ENCODE peak calls at places on chromosomes 16 and 17, in six cellular contexts. V is neural progenitor cell, W is H1, P is mesendoderm, I is endothelial cell of umbilical vein, N is HCT116. F is an unnamed sample.

GRCh38 chr17:4771519-4772234 is at the start of gene TM4SF5:
- DNase-seq in V (no peak), W (no peak), P (no peak), I (no peak), N (no peak), F (peak; percentile 41)

GRCh38 chr16:77169650-77170236 is 21.2 kb upstream of the MON1B start:
- DNase-seq in V (peak; percentile 78), W (peak; percentile 17), P (peak; percentile 68), I (peak; percentile 36), N (peak; percentile 42), F (peak; percentile 47)

GRCh38 chr16:73527191-73527590 is 479.3 kb upstream of the ZFHX3 start:
- DNase-seq in V (no peak), W (no peak), P (no peak), I (no peak), N (no peak), F (no peak)

GRCh38 chr17:74531231-74531761 is at the start of gene CD300LB:
- DNase-seq in V (no peak), W (no peak), P (no peak), I (no peak), N (no peak), F (peak; percentile 2)

GRCh38 chr16:31271621-31272190 is 11.9 kb downstream of the ITGAM start:
- DNase-seq in V (no peak), W (no peak), P (no peak), I (no peak), N (no peak), F (no peak)

GRCh38 chr16:17289671-17290070 is 181.1 kb downstream of the XYLT1 start:
- DNase-seq in V (no peak), W (no peak), P (no peak), I (no peak), N (no peak), F (no peak)

GRCh38 chr17:80474231-80474932 is 2.0 kb downstream of the NPTX1 start:
- DNase-seq in V (peak; percentile 67), W (no peak), P (peak; percentile 47), I (peak; percentile 27), N (peak; percentile 58), F (no peak)

GRCh38 chr16:49601541-49601940 is 227.9 kb downstream of the C16orf78 start:
- DNase-seq in V (no peak), W (no peak), P (no peak), I (no peak), N (no peak), F (no peak)

GRCh38 chr17:20206068-20206467 is 196.9 kb downstream of the SPECC1 start:
- DNase-seq in V (no peak), W (no peak), P (peak; percentile 25), I (peak; percentile 37), N (no peak), F (no peak)

GRCh38 chr17:38704645-38705522 is at the start of gene MLLT6:
- DNase-seq in V (peak; percentile 91), W (no peak), P (peak; percentile 90), I (peak; percentile 65), N (no peak), F (peak; percentile 83)

GRCh38 chr17:38333635-38334295 is 10.0 kb downstream of the GPR179 start:
- DNase-seq in V (peak; percentile 83), W (peak; percentile 54), P (peak; percentile 71), I (peak; percentile 33), N (no peak), F (peak; percentile 67)

GRCh38 chr17:35775583-35775982 is 14.9 kb downstream of the C17orf50 start:
- DNase-seq in V (no peak), W (no peak), P (no peak), I (no peak), N (no peak), F (no peak)

GRCh38 chr16:19899605-19899955 is 14.9 kb upstream of the GPRC5B start:
- DNase-seq in V (no peak), W (no peak), P (no peak), I (no peak), N (no peak), F (no peak)

GRCh38 chr16:19898924-19899604 is 14.4 kb upstream of the GPRC5B start:
- DNase-seq in V (peak; percentile 72), W (no peak), P (peak; percentile 79), I (peak; percentile 55), N (peak; percentile 57), F (peak; percentile 54)

GRCh38 chr16:19901164-19901563 is 16.5 kb upstream of the GPRC5B start:
- DNase-seq in V (peak; percentile 50), W (no peak), P (no peak), I (no peak), N (no peak), F (no peak)

GRCh38 chr16:19898166-19898565 is 13.5 kb upstream of the GPRC5B start:
- DNase-seq in V (no peak), W (no peak), P (no peak), I (no peak), N (no peak), F (no peak)

DNA sequence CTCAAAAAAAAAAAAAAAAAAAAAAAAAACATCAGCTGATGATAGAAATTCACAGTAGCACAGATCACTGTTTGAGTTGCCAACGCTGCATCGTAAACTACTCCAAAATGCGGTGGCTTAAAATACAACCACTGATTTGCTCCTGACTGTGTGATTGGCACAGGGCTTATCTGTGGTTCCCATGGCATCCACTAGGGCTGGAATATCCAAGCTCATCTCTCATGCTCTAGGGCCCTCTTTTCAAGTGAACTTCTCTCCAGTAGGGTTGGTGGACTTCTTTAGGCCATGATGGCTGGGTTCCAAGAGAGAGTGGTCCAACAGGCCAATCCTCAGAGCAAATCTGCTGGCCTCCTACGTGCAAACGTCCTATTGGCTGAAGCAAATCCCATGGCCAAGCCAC is 15.9 kb upstream of the GPRC5B start:
- DNase-seq in V (no peak), W (no peak), P (no peak), I (no peak), N (no peak), F (no peak)
- H3K9ac ChIP-seq in V (no peak overlapping the region), W (no peak overlapping the region), P (no peak overlapping the region), I (no peak overlapping the region), N (no peak overlapping the region), F (no peak overlapping the region)

DNA sequence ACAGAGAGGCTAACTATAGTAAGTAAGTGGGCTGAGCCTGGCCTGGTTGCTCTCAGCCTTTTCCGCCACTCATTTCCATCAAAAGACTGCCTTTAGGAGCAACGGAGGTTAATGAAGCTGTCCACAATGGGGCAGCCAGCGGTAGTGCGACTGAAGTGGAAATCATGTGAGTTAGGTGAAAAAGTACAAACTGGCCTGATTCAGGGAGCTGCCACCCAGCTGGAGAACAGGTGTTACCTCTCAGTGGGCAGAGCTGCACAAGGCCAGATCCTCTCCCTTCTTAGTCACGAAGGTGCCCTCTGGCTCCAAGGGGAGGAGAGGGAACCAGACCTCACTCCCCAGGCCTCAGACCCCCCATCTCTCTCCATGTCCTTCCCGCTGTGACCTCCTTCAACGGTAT is 34.4 kb upstream of the CDRT4 start:
- DNase-seq in V (peak; percentile 44), W (no peak), P (no peak), I (no peak), N (no peak), F (no peak)
- H3K27ac ChIP-seq in V (no peak overlapping the region), W (no peak overlapping the region), P (no peak overlapping the region), I (peak overlapping the region; percentile 39), N (no peak overlapping the region), F (no peak overlapping the region)

DNA sequence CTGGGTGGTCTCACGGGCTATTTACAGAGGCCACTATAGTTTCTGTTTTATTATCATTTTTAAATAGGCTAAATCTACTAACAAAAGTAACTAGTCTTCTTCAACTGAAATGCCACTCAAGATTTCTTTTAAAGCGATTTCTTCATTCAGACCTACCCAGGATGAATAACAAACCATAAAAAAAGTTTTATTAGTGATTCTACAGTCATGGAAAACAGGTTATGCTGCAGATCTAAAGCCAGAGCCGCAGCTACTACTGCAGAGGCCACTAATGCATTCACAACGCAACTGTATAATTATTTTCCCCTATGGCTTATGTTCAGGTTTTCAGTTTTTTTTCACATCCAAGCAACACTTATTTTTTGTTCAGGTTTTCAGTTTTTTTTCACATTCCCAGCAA is 136.2 kb upstream of the AXIN2 start:
- DNase-seq in V (no peak), W (no peak), P (no peak), I (no peak), N (no peak), F (no peak)
- H3K9ac ChIP-seq in V (no peak overlapping the region), W (no peak overlapping the region), P (no peak overlapping the region), I (peak overlapping the region; percentile 29), N (no peak overlapping the region), F (no peak overlapping the region)

GRCh38 chr16:2046125-2046888 is 1.3 kb downstream of the NTHL1 start:
- DNase-seq in V (no peak), W (no peak), P (no peak), I (no peak), N (no peak), F (no peak)
- H3K27ac ChIP-seq in V (no peak overlapping the region), W (no peak overlapping the region), P (no peak overlapping the region), I (no peak overlapping the region), N (peak overlapping the region; percentile 71), F (no peak overlapping the region)

GRCh38 chr17:73305845-73306836 is 5.7 kb downstream of the CDC42EP4 start:
- DNase-seq in V (no peak), W (no peak), P (no peak), I (peak; percentile 18), N (no peak), F (no peak)
- H3K9ac ChIP-seq in V (no peak overlapping the region), W (no peak overlapping the region), P (peak overlapping the region; percentile 44), I (peak overlapping the region; percentile 80), N (peak overlapping the region; percentile 66), F (no peak overlapping the region)

GRCh38 chr17:6591599-6592158 is 35.3 kb upstream of the PITPNM3 start:
- DNase-seq in V (no peak), W (no peak), P (no peak), I (no peak), N (no peak), F (no peak)
- H3K27ac ChIP-seq in V (no peak overlapping the region), W (no peak overlapping the region), P (peak overlapping the region; percentile 31), I (no peak overlapping the region), N (no peak overlapping the region), F (no peak overlapping the region)

GRCh38 chr16:89359296-89360147 is 130.8 kb downstream of the ANKRD11 start:
- DNase-seq in V (no peak), W (no peak), P (no peak), I (peak; percentile 67), N (no peak), F (peak; percentile 30)

GRCh38 chr16:89357055-89357454 is 133.3 kb downstream of the ANKRD11 start:
- DNase-seq in V (no peak), W (no peak), P (peak; percentile 83), I (no peak), N (no peak), F (no peak)

GRCh38 chr16:89357460-89357859 is 132.9 kb downstream of the ANKRD11 start:
- DNase-seq in V (peak; percentile 64), W (no peak), P (peak; percentile 67), I (no peak), N (no peak), F (no peak)

GRCh38 chr16:89360760-89361435 is 129.5 kb downstream of the ANKRD11 start:
- DNase-seq in V (no peak), W (no peak), P (peak; percentile 70), I (peak; percentile 37), N (no peak), F (peak; percentile 85)

GRCh38 chr16:89358030-89359005 is 132.0 kb downstream of the ANKRD11 start:
- DNase-seq in V (no peak), W (no peak), P (no peak), I (no peak), N (no peak), F (peak; percentile 83)
- H3K9ac ChIP-seq in V (no peak overlapping the region), W (no peak overlapping the region), P (no peak overlapping the region), I (no peak overlapping the region), N (no peak overlapping the region), F (peak overlapping the region; percentile 27)

GRCh38 chr17:82795615-82796014 is 43.8 kb downstream of the TBCD start:
- DNase-seq in V (no peak), W (no peak), P (no peak), I (no peak), N (no peak), F (no peak)
- H3K27ac ChIP-seq in V (no peak overlapping the region), W (no peak overlapping the region), P (no peak overlapping the region), I (no peak overlapping the region), N (no peak overlapping the region), F (peak overlapping the region; percentile 33)

GRCh38 chr17:40067710-40068109 is 4.9 kb downstream of the THRA start:
- DNase-seq in V (no peak), W (no peak), P (no peak), I (no peak), N (no peak), F (no peak)
- H3K9ac ChIP-seq in V (no peak overlapping the region), W (no peak overlapping the region), P (no peak overlapping the region), I (no peak overlapping the region), N (no peak overlapping the region), F (peak overlapping the region; percentile 55)

F was measured in DND-41.